ENCODE peak calls at places on chromosomes 11 and 22, in six cellular contexts. P, X, V, I, L and O are unnamed samples.

GRCh38 chr11:110250168-110250567 is 46.2 kb downstream of the RDX start:
- DNase-seq in P (no peak), X (no peak), V (no peak), I (no peak), L (no peak), O (no peak)

GRCh38 chr11:11446562-11446961 is 93.5 kb upstream of the CSNK2A3 start:
- DNase-seq in P (no peak), X (no peak), V (no peak), I (no peak), L (no peak), O (no peak)

GRCh38 chr22:43818981-43819690 is 7.0 kb upstream of the EFCAB6 start:
- DNase-seq in P (no peak), X (no peak), V (no peak), I (no peak), L (no peak), O (no peak)

GRCh38 chr22:40743740-40744139 is 64.5 kb downstream of the MCHR1 start:
- DNase-seq in P (no peak), X (no peak), V (no peak), I (no peak), L (no peak), O (no peak)

GRCh38 chr11:47233989-47234668 is 14.5 kb downstream of the ACP2 start:
- DNase-seq in P (no peak), X (no peak), V (no peak), I (no peak), L (peak; percentile 62), O (peak; percentile 72)

GRCh38 chr11:65851083-65851579 is 6.8 kb downstream of the CFL1 start:
- DNase-seq in P (no peak), X (no peak), V (no peak), I (no peak), L (no peak), O (no peak)

GRCh38 chr22:23199159-23199558 is 18.9 kb downstream of the BCR start:
- DNase-seq in P (no peak), X (no peak), V (no peak), I (no peak), L (no peak), O (no peak)

GRCh38 chr11:101860694-101861371 is 54.0 kb upstream of the CEP126 start:
- DNase-seq in P (peak; percentile 62), X (peak; percentile 71), V (peak; percentile 46), I (no peak), L (peak; percentile 63), O (peak; percentile 64)

GRCh38 chr11:10920205-10920604 is 62.4 kb upstream of the ZBED5 start:
- DNase-seq in P (no peak), X (no peak), V (no peak), I (no peak), L (no peak), O (no peak)